ENCODE peak calls at places on chromosomes 4 and X, in eight cellular contexts. One of them, this sample, is unnamed. For H3K4me1, the result is how much of the 10 kb centered on the place peaks cover.

GRCh38 chrX:137031517-137032377 is 2.0 kb downstream of the GPR101 start:
- DNase-seq in fibroblast of lung: peak
- DNase-seq in PC-3: peak
- DNase-seq in PC-9: no peak
- DNase-seq in IMR-90: peak
- DNase-seq in tibial artery: no peak
- DNase-seq in left ventricle myocardium inferior: no peak
- DNase-seq in H9: peak
- DNase-seq in this sample: no peak

GRCh38 chr4:86940176-86940575 is 5.4 kb downstream of the AFF1 start:
- DNase-seq in fibroblast of lung: no peak
- DNase-seq in PC-3: no peak
- DNase-seq in PC-9: no peak
- DNase-seq in IMR-90: peak
- DNase-seq in tibial artery: no peak
- DNase-seq in left ventricle myocardium inferior: no peak
- DNase-seq in H9: no peak
- DNase-seq in this sample: no peak

GRCh38 chr4:16524911-16525574 is 298.8 kb upstream of the TAPT1 start:
- DNase-seq in fibroblast of lung: peak
- DNase-seq in PC-3: no peak
- DNase-seq in PC-9: no peak
- DNase-seq in IMR-90: peak
- DNase-seq in tibial artery: no peak
- DNase-seq in left ventricle myocardium inferior: no peak
- DNase-seq in H9: no peak
- DNase-seq in this sample: no peak

GRCh38 chr4:143302526-143302925 is 34.1 kb upstream of the GAB1 start:
- DNase-seq in fibroblast of lung: peak
- DNase-seq in PC-3: peak
- DNase-seq in PC-9: no peak
- DNase-seq in IMR-90: peak
- DNase-seq in tibial artery: no peak
- DNase-seq in left ventricle myocardium inferior: no peak
- DNase-seq in H9: no peak
- DNase-seq in this sample: no peak

GRCh38 chrX:55342533-55343501 is 78.1 kb upstream of the PAGE3 start:
- DNase-seq in fibroblast of lung: no peak
- DNase-seq in PC-3: peak
- DNase-seq in PC-9: peak
- DNase-seq in IMR-90: no peak
- DNase-seq in tibial artery: no peak
- DNase-seq in left ventricle myocardium inferior: no peak
- DNase-seq in H9: peak
- DNase-seq in this sample: peak

GRCh38 chr4:153154010-153154975 is 50.0 kb upstream of the TRIM2 start:
- DNase-seq in fibroblast of lung: peak
- DNase-seq in PC-3: peak
- DNase-seq in PC-9: peak
- DNase-seq in IMR-90: peak
- DNase-seq in tibial artery: no peak
- DNase-seq in left ventricle myocardium inferior: no peak
- DNase-seq in H9: no peak
- DNase-seq in this sample: no peak

GRCh38 chrX:113297456-113297855 is 456.8 kb upstream of the AMOT start:
- DNase-seq in fibroblast of lung: no peak
- DNase-seq in PC-3: no peak
- DNase-seq in PC-9: no peak
- DNase-seq in IMR-90: no peak
- DNase-seq in tibial artery: no peak
- DNase-seq in left ventricle myocardium inferior: no peak
- DNase-seq in H9: no peak
- DNase-seq in this sample: no peak

GRCh38 chr4:17817027-17817426 is 6.2 kb downstream of the NCAPG start:
- DNase-seq in fibroblast of lung: peak
- DNase-seq in PC-3: peak
- DNase-seq in PC-9: no peak
- DNase-seq in IMR-90: peak
- DNase-seq in tibial artery: no peak
- DNase-seq in left ventricle myocardium inferior: no peak
- DNase-seq in H9: no peak
- DNase-seq in this sample: no peak

GRCh38 chrX:56813318-56813837 is 84.3 kb downstream of the NBDY start:
- DNase-seq in fibroblast of lung: peak
- DNase-seq in PC-3: no peak
- DNase-seq in PC-9: peak
- DNase-seq in IMR-90: peak
- DNase-seq in tibial artery: peak
- DNase-seq in left ventricle myocardium inferior: no peak
- DNase-seq in H9: peak
- DNase-seq in this sample: no peak

GRCh38 chr4:185213341-185213740 is 3.9 kb downstream of the SNX25 start:
- DNase-seq in fibroblast of lung: no peak
- DNase-seq in PC-3: no peak
- DNase-seq in PC-9: no peak
- DNase-seq in IMR-90: no peak
- DNase-seq in tibial artery: no peak
- DNase-seq in left ventricle myocardium inferior: no peak
- DNase-seq in H9: no peak
- DNase-seq in this sample: no peak

GRCh38 chr4:76377922-76378321 is 43.0 kb downstream of the CCDC158 start:
- DNase-seq in fibroblast of lung: peak
- DNase-seq in PC-3: peak
- DNase-seq in PC-9: peak
- DNase-seq in IMR-90: peak
- DNase-seq in tibial artery: no peak
- DNase-seq in left ventricle myocardium inferior: no peak
- DNase-seq in H9: no peak
- DNase-seq in this sample: no peak

GRCh38 chr4:105057370-105058096 is 89.1 kb upstream of the TET2 start:
- DNase-seq in fibroblast of lung: no peak
- DNase-seq in PC-3: no peak
- DNase-seq in PC-9: no peak
- DNase-seq in IMR-90: no peak
- DNase-seq in tibial artery: no peak
- DNase-seq in left ventricle myocardium inferior: no peak
- DNase-seq in H9: no peak
- DNase-seq in this sample: no peak

GRCh38 chrX:14941301-14941700 is 68.1 kb downstream of the MOSPD2 start:
- DNase-seq in fibroblast of lung: no peak
- DNase-seq in PC-3: no peak
- DNase-seq in PC-9: no peak
- DNase-seq in IMR-90: no peak
- DNase-seq in tibial artery: no peak
- DNase-seq in left ventricle myocardium inferior: no peak
- DNase-seq in H9: no peak
- DNase-seq in this sample: no peak

GRCh38 chr4:82499705-82500104 is 62.1 kb downstream of the TMEM150C start:
- DNase-seq in fibroblast of lung: no peak
- DNase-seq in PC-3: no peak
- DNase-seq in PC-9: no peak
- DNase-seq in IMR-90: no peak
- DNase-seq in tibial artery: no peak
- DNase-seq in left ventricle myocardium inferior: no peak
- DNase-seq in H9: no peak
- DNase-seq in this sample: no peak

GRCh38 chr4:12894062-12894461 is 590.1 kb downstream of the RAB28 start:
- DNase-seq in fibroblast of lung: no peak
- DNase-seq in PC-3: no peak
- DNase-seq in PC-9: no peak
- DNase-seq in IMR-90: no peak
- DNase-seq in tibial artery: no peak
- DNase-seq in left ventricle myocardium inferior: no peak
- DNase-seq in H9: no peak
- DNase-seq in this sample: no peak

GRCh38 chr4:23033796-23034195 is 341.1 kb downstream of the GBA3 start:
- DNase-seq in fibroblast of lung: no peak
- DNase-seq in PC-3: no peak
- DNase-seq in PC-9: no peak
- DNase-seq in IMR-90: no peak
- DNase-seq in tibial artery: no peak
- DNase-seq in left ventricle myocardium inferior: no peak
- DNase-seq in H9: no peak
- DNase-seq in this sample: no peak

GRCh38 chr4:2866891-2867290 is 23.2 kb downstream of the ADD1 start:
- DNase-seq in fibroblast of lung: no peak
- DNase-seq in PC-3: no peak
- DNase-seq in PC-9: no peak
- DNase-seq in IMR-90: peak
- DNase-seq in tibial artery: no peak
- DNase-seq in left ventricle myocardium inferior: no peak
- DNase-seq in H9: no peak
- DNase-seq in this sample: no peak
- H3K4me1 ChIP-seq in fibroblast of lung: under half
- H3K4me1 ChIP-seq in PC-3: under half
- H3K4me1 ChIP-seq in PC-9: under half
- H3K4me1 ChIP-seq in IMR-90: under half
- H3K4me1 ChIP-seq in tibial artery: half or more
- H3K4me1 ChIP-seq in left ventricle myocardium inferior: half or more
- H3K4me1 ChIP-seq in H9: under half
- H3K4me1 ChIP-seq in this sample: half or more

DNA sequence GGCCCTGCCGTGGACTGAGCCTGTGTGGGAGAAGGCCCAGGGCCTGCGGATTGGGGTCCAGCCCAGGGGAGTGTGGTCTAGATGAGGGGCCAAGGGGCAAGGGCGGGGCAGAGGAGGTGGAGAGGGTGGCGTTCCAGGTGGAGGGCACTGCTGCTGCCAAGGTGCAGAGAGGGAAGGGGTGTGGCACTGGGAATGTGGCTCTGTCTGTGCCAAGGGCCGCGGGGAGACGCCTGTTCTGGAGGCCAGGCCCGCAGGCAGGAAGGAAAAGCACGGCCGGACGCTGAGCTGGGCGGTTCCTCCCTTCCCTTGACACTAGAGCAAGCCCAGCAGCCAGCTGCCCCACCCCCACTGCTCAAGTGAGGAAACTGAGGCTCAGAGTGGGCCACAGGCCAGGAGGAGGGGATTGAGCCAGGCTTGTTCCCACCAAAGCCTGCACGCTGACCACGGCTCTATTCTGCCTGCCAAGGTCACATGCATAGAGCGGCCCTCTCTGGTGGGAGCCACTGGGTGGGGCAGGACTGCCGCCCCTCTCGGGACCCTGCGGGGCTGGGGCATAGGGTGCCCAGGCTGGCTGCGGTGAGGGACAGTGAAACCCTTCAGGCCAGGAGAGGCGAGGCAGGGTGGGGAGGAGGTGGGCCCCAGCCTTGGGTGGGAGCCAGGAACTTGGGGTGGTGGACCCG is 13.0 kb downstream of the SH3BP2 start:
- DNase-seq in fibroblast of lung: no peak
- DNase-seq in PC-3: peak
- DNase-seq in PC-9: peak
- DNase-seq in IMR-90: no peak
- DNase-seq in tibial artery: peak
- DNase-seq in left ventricle myocardium inferior: peak
- DNase-seq in H9: no peak
- DNase-seq in this sample: peak
- H3K27ac ChIP-seq in fibroblast of lung: no peak
- H3K27ac ChIP-seq in PC-3: peak
- H3K27ac ChIP-seq in PC-9: no peak
- H3K27ac ChIP-seq in IMR-90: no peak
- H3K27ac ChIP-seq in tibial artery: peak
- H3K27ac ChIP-seq in left ventricle myocardium inferior: peak
- H3K27ac ChIP-seq in H9: no peak
- H3K27ac ChIP-seq in this sample: peak

DNA sequence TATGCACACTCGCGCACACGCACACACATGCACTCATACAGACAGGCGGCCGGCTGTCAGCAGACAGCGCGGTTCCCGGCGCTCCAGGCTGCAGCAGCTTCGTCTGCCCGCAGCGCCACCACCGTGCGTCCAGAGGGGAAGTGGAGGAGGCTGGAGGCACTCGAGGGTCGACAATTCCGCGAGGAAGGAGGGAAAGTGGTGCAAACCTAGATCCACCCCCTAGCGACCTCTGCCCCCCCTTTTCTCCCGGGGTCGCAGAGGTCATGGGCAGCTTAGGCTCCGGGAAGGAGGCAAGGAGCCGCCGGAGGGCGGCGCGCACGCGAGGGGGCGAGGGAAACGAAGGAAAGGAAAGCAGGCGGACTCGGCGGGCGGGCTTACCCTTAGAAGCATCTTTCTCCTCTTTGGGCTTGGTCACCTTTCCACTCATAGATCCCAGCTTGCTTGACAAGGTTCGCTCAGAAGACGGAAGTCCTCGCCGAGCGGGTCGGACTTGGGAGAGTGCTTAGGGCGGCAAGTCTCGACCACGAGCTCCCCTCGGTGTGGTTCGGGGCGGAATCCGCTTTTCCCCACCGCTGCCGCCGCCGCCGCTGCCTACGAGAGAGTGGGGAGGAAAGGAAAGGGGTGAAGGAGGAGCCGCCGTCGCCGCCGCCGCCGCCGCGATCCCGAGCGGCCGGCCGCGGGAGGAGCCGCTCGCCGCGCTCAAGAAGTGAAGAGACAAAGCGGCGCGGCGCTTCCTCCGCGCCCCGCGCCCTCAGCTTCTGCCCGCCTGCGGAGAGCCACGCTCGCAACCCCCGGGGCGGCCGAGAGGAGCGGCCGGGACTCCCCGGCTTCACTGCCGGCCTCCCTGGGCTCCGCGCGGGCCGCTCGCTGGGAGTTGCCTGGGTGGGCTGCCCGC is 326.6 kb upstream of the F9 start:
- DNase-seq in fibroblast of lung: no peak
- DNase-seq in PC-3: peak
- DNase-seq in PC-9: no peak
- DNase-seq in IMR-90: no peak
- DNase-seq in tibial artery: no peak
- DNase-seq in left ventricle myocardium inferior: no peak
- DNase-seq in H9: no peak
- DNase-seq in this sample: no peak
- TF ChIP-seq CTCF in fibroblast of lung: no peak
- TF ChIP-seq CTCF in PC-3: peak
- TF ChIP-seq CTCF in PC-9: no peak
- TF ChIP-seq CTCF in IMR-90: no peak
- TF ChIP-seq CTCF in tibial artery: no peak
- TF ChIP-seq CTCF in left ventricle myocardium inferior: no peak
- TF ChIP-seq CTCF in H9: peak
- TF ChIP-seq CTCF in this sample: no peak

GRCh38 chr4:183181081-183181480 is 82.0 kb downstream of the WWC2 start:
- DNase-seq in fibroblast of lung: no peak
- DNase-seq in PC-3: no peak
- DNase-seq in PC-9: no peak
- DNase-seq in IMR-90: no peak
- DNase-seq in tibial artery: no peak
- DNase-seq in left ventricle myocardium inferior: no peak
- DNase-seq in H9: no peak
- DNase-seq in this sample: no peak

GRCh38 chr4:183180096-183180495 is 81.0 kb downstream of the WWC2 start:
- DNase-seq in fibroblast of lung: no peak
- DNase-seq in PC-3: no peak
- DNase-seq in PC-9: no peak
- DNase-seq in IMR-90: no peak
- DNase-seq in tibial artery: no peak
- DNase-seq in left ventricle myocardium inferior: no peak
- DNase-seq in H9: no peak
- DNase-seq in this sample: no peak

GRCh38 chr4:183182873-183183725 is 84.0 kb downstream of the WWC2 start:
- DNase-seq in fibroblast of lung: peak
- DNase-seq in PC-3: peak
- DNase-seq in PC-9: peak
- DNase-seq in IMR-90: peak
- DNase-seq in tibial artery: peak
- DNase-seq in left ventricle myocardium inferior: no peak
- DNase-seq in H9: peak
- DNase-seq in this sample: no peak

GRCh38 chr4:183178201-183178600 is 79.1 kb downstream of the WWC2 start:
- DNase-seq in fibroblast of lung: no peak
- DNase-seq in PC-3: no peak
- DNase-seq in PC-9: no peak
- DNase-seq in IMR-90: no peak
- DNase-seq in tibial artery: no peak
- DNase-seq in left ventricle myocardium inferior: no peak
- DNase-seq in H9: no peak
- DNase-seq in this sample: no peak

GRCh38 chr4:183180621-183181020 is 81.6 kb downstream of the WWC2 start:
- DNase-seq in fibroblast of lung: no peak
- DNase-seq in PC-3: no peak
- DNase-seq in PC-9: no peak
- DNase-seq in IMR-90: no peak
- DNase-seq in tibial artery: no peak
- DNase-seq in left ventricle myocardium inferior: no peak
- DNase-seq in H9: no peak
- DNase-seq in this sample: no peak
- H3K4me1 ChIP-seq in fibroblast of lung: under half
- H3K4me1 ChIP-seq in PC-3: under half
- H3K4me1 ChIP-seq in PC-9: under half
- H3K4me1 ChIP-seq in IMR-90: under half
- H3K4me1 ChIP-seq in tibial artery: under half
- H3K4me1 ChIP-seq in left ventricle myocardium inferior: under half
- H3K4me1 ChIP-seq in H9: under half
- H3K4me1 ChIP-seq in this sample: under half